ENCODE peak calls at places on chromosome 1, in eight cellular contexts. H is K562, I is hepatocyte, Q is mammary epithelial cell, F is A673, J is GM23338, N is fibroblast of lung, L is HCT116. B is an unnamed sample.

GRCh38 chr1:231058416-231059109 is 18.5 kb upstream of the FAM89A start:
- DNase-seq in Q (no peak), J (no peak), N (no peak), I (peak; percentile 54), F (no peak), H (no peak), L (no peak), B (no peak)

GRCh38 chr1:158679289-158679688 is 7.2 kb downstream of the SPTA1 start:
- DNase-seq in H (no peak), I (no peak), N (no peak), Q (no peak), L (no peak), J (no peak), F (no peak), B (no peak)

GRCh38 chr1:46983825-46984586 is 39.5 kb upstream of the CYP4X1 start:
- DNase-seq in L (no peak), H (no peak), J (peak; percentile 41), I (no peak), F (peak; percentile 35), N (no peak), Q (no peak), B (no peak)

GRCh38 chr1:20426923-20427322 is 59.1 kb downstream of the CAMK2N1 start:
- DNase-seq in I (peak; percentile 48), L (no peak), H (no peak), F (peak; percentile 52), J (no peak), Q (peak; percentile 91), N (peak; percentile 88), B (peak; percentile 30)

GRCh38 chr1:184366992-184367391 is 19.8 kb upstream of the C1orf21 start:
- DNase-seq in N (peak; percentile 13), J (no peak), Q (no peak), L (no peak), F (peak; percentile 58), H (no peak), I (peak; percentile 15), B (no peak)

GRCh38 chr1:205588691-205589445 is 42.9 kb downstream of the ELK4 start:
- DNase-seq in Q (no peak), H (peak; percentile 71), J (peak; percentile 79), N (peak; percentile 56), L (no peak), F (peak; percentile 54), I (peak; percentile 53), B (no peak)

GRCh38 chr1:19476440-19477190 is 8.7 kb downstream of the CAPZB start:
- DNase-seq in L (no peak), N (peak; percentile 42), Q (no peak), I (no peak), J (no peak), F (no peak), H (no peak), B (no peak)

GRCh38 chr1:81559662-81560350 is 240.9 kb upstream of the ADGRL2 start:
- DNase-seq in N (peak; percentile 19), H (no peak), J (no peak), Q (no peak), L (no peak), I (no peak), F (peak; percentile 11), B (no peak)

GRCh38 chr1:4733446-4734175 is 79.2 kb downstream of the AJAP1 start:
- DNase-seq in I (no peak), J (no peak), H (no peak), N (no peak), L (no peak), F (no peak), Q (no peak), B (no peak)

GRCh38 chr1:154442006-154442740 is 37.0 kb downstream of the IL6R start:
- DNase-seq in N (no peak), F (peak; percentile 71), L (no peak), Q (no peak), I (no peak), H (peak; percentile 70), J (peak; percentile 54), B (no peak)

GRCh38 chr1:162319510-162320160 is 57.0 kb downstream of the SPATA46 start:
- DNase-seq in L (no peak), J (no peak), F (no peak), Q (peak; percentile 74), H (no peak), N (no peak), I (no peak), B (no peak)

GRCh38 chr1:154514066-154514553 is 11.9 kb upstream of the SHE start:
- DNase-seq in L (no peak), I (no peak), N (no peak), J (no peak), Q (no peak), H (no peak), F (no peak), B (no peak)

GRCh38 chr1:26991310-26992116 is 2.0 kb upstream of the TRNP1 start:
- DNase-seq in H (peak; percentile 50), Q (no peak), I (peak; percentile 68), N (peak; percentile 83), L (no peak), F (no peak), J (no peak), B (no peak)

GRCh38 chr1:201593200-201593828 is 54.4 kb downstream of the NAV1 start:
- DNase-seq in L (no peak), I (peak; percentile 74), J (no peak), N (peak; percentile 97), Q (peak; percentile 69), H (no peak), F (peak; percentile 38), B (no peak)

GRCh38 chr1:108639899-108640560 is 20.9 kb downstream of the HENMT1 start:
- DNase-seq in J (no peak), H (no peak), N (no peak), F (no peak), L (no peak), I (no peak), Q (no peak), B (no peak)

GRCh38 chr1:177343445-177343844 is 172.7 kb downstream of the BRINP2 start:
- DNase-seq in J (no peak), N (peak; percentile 49), H (no peak), Q (no peak), F (no peak), I (no peak), L (no peak), B (no peak)

GRCh38 chr1:2290171-2290578 is 62.1 kb downstream of the SKI start:
- DNase-seq in N (no peak), I (no peak), F (no peak), Q (no peak), H (peak; percentile 58), L (no peak), J (no peak), B (no peak)

GRCh38 chr1:160997323-160998038 is 23.5 kb downstream of the F11R start:
- DNase-seq in L (peak; percentile 51), J (peak; percentile 83), F (peak; percentile 70), I (peak; percentile 83), Q (peak; percentile 64), H (peak; percentile 67), N (peak; percentile 63), B (no peak)

GRCh38 chr1:240860023-240860422 is 248.1 kb upstream of the GREM2 start:
- DNase-seq in I (no peak), Q (no peak), N (no peak), F (no peak), J (no peak), L (no peak), H (no peak), B (no peak)

GRCh38 chr1:178931843-178932551 is 61.1 kb upstream of the ANGPTL1 start:
- DNase-seq in N (peak; percentile 97), L (no peak), I (peak; percentile 73), Q (no peak), J (no peak), H (no peak), F (peak; percentile 60), B (no peak)

GRCh38 chr1:230624097-230624713 is 18.1 kb upstream of the COG2 start:
- DNase-seq in H (no peak), I (no peak), F (no peak), J (no peak), N (no peak), Q (no peak), L (no peak), B (no peak)

DNA sequence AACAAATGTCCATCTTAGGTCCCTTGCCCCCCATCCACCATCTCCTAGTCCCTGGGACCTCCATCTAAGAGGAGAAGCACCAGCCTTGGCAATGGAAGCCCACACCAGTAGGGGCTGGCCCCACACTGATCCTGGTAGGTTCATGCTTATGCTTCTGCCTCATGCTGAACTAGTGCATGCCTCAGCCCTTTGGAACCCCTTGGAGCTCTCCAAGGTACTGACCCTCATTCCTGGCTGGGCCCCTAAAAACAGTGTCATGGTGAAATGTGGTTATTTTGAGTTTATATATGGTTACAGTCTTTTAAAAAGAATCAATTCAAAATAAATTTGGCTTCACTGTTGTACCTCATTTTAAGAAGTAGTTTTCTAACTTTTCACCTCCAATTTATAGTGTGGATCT is 108.3 kb downstream of the HIVEP3 start:
- DNase-seq in N (peak; percentile 58), H (peak; percentile 56), J (peak; percentile 76), F (peak; percentile 59), I (peak; percentile 67), L (no peak), Q (peak; percentile 27), B (no peak)
- TF ChIP-seq CTCF in N (no peak), H (no peak), J (no peak), F (no peak), I (no peak), L (no peak), Q (no peak), B (no peak)

GRCh38 chr1:58035523-58035922 is 511.0 kb downstream of the OMA1 start:
- DNase-seq in J (peak; percentile 77), L (no peak), I (peak; percentile 42), N (peak; percentile 2), F (peak; percentile 70), Q (no peak), H (peak; percentile 19), B (no peak)
- TF ChIP-seq EZH2 in J (no peak), L (no peak), I (no peak), N (no peak), F (no peak), Q (no peak), H (no peak), B (no peak)

GRCh38 chr1:180933141-180933540 is 20.4 kb downstream of the KIAA1614 start:
- DNase-seq in L (no peak), F (no peak), I (no peak), H (peak; percentile 68), N (no peak), Q (no peak), J (peak; percentile 44), B (no peak)
- TF ChIP-seq CTCF in L (peak; percentile 14), F (peak; percentile 17), I (no peak), H (peak; percentile 70), N (no peak), Q (no peak), J (peak; percentile 31), B (no peak)

GRCh38 chr1:227223407-227223806 is 94.9 kb downstream of the CDC42BPA start:
- DNase-seq in I (no peak), N (no peak), Q (no peak), H (no peak), F (no peak), L (no peak), J (no peak), B (no peak)
- TF ChIP-seq EZH2 in I (no peak), N (no peak), Q (no peak), H (no peak), F (no peak), L (no peak), J (no peak), B (no peak)

GRCh38 chr1:44293761-44294315 is 61.2 kb downstream of the ERI3 start:
- DNase-seq in H (no peak), L (no peak), F (no peak), N (no peak), Q (no peak), I (no peak), J (no peak), B (no peak)
- TF ChIP-seq CTCF in H (no peak), L (no peak), F (no peak), N (no peak), Q (no peak), I (no peak), J (no peak), B (no peak)

GRCh38 chr1:180229483-180230415 is at the start of gene LHX4:
- DNase-seq in I (peak; percentile 41), Q (peak; percentile 43), J (peak; percentile 84), N (no peak), L (no peak), F (peak; percentile 53), H (peak; percentile 94), B (no peak)
- TF ChIP-seq EZH2 in I (peak; percentile 20), Q (no peak), J (no peak), N (peak; percentile 71), L (no peak), F (peak; percentile 93), H (no peak), B (peak; percentile 70)